ENCODE peak calls at places on chromosome 13, in nine cellular contexts. U is fibroblast of the aortic adventitia, A is endodermal cell, V is fibroblast of lung, R is heart right ventricle, J is choroid plexus epithelial cell, E is AG04449, H is cardiac muscle cell, M is Peyer's patch. F is an unnamed sample.

GRCh38 chr13:74288361-74288911 is 154.2 kb upstream of the KLF12 start:
- DNase-seq in U (no peak), A (peak), V (peak), R (peak), J (no peak), E (no peak), H (no peak), M (peak), F (no peak)

GRCh38 chr13:114109646-114110045 is 22.8 kb downstream of the RASA3 start:
- DNase-seq in U (no peak), A (peak), V (no peak), R (no peak), J (no peak), E (no peak), H (no peak), M (no peak), F (no peak)

GRCh38 chr13:27372896-27373295 is 51.5 kb upstream of the GTF3A start:
- DNase-seq in U (no peak), A (no peak), V (no peak), R (no peak), J (no peak), E (no peak), H (peak), M (no peak), F (no peak)

GRCh38 chr13:45718063-45718462 is 15.9 kb downstream of the CBY2 start:
- DNase-seq in U (peak), A (peak), V (peak), R (no peak), J (peak), E (no peak), H (peak), M (no peak), F (no peak)

GRCh38 chr13:88541993-88542392 is 870.8 kb downstream of the SLITRK5 start:
- DNase-seq in U (no peak), A (no peak), V (no peak), R (no peak), J (no peak), E (no peak), H (no peak), M (no peak), F (no peak)

GRCh38 chr13:47843005-47843404 is 158.1 kb downstream of the SUCLA2 start:
- DNase-seq in U (no peak), A (no peak), V (no peak), R (no peak), J (no peak), E (no peak), H (no peak), M (no peak), F (no peak)

GRCh38 chr13:42880241-42880640 is 98.9 kb downstream of the FAM216B start:
- DNase-seq in U (peak), A (no peak), V (no peak), R (peak), J (no peak), E (no peak), H (peak), M (no peak), F (no peak)

GRCh38 chr13:106534844-106535551 is 464 bp downstream of the EFNB2 start:
- DNase-seq in U (peak), A (peak), V (peak), R (no peak), J (peak), E (no peak), H (peak), M (no peak), F (no peak)

GRCh38 chr13:69474286-69474685 is 633.3 kb upstream of the ATXN8OS start:
- DNase-seq in U (no peak), A (no peak), V (no peak), R (no peak), J (no peak), E (no peak), H (no peak), M (no peak), F (peak)

GRCh38 chr13:100751826-100752225 is 77.2 kb upstream of the TMTC4 start:
- DNase-seq in U (no peak), A (no peak), V (no peak), R (no peak), J (no peak), E (no peak), H (no peak), M (no peak), F (no peak)

GRCh38 chr13:94674609-94675348 is 37.6 kb downstream of the SOX21 start:
- DNase-seq in U (peak), A (peak), V (peak), R (peak), J (peak), E (no peak), H (peak), M (peak), F (peak)

GRCh38 chr13:43284162-43284561 is 260.8 kb downstream of the DNAJC15 start:
- DNase-seq in U (peak), A (no peak), V (peak), R (no peak), J (peak), E (no peak), H (peak), M (no peak), F (no peak)

GRCh38 chr13:87884874-87885273 is 213.7 kb downstream of the SLITRK5 start:
- DNase-seq in U (no peak), A (peak), V (peak), R (no peak), J (peak), E (no peak), H (peak), M (no peak), F (peak)

GRCh38 chr13:111480503-111480902 is 160.1 kb downstream of the TEX29 start:
- DNase-seq in U (no peak), A (no peak), V (no peak), R (no peak), J (no peak), E (no peak), H (no peak), M (no peak), F (no peak)

GRCh38 chr13:35675651-35676050 is 199.2 kb upstream of the MAB21L1 start:
- DNase-seq in U (no peak), A (no peak), V (no peak), R (no peak), J (no peak), E (no peak), H (no peak), M (no peak), F (no peak)

GRCh38 chr13:35917252-35917941 is 213.8 kb downstream of the DCLK1 start:
- DNase-seq in U (peak), A (no peak), V (no peak), R (no peak), J (peak), E (no peak), H (peak), M (no peak), F (no peak)

GRCh38 chr13:41196011-41196410 is 1.6 kb upstream of the KBTBD7 start:
- DNase-seq in U (no peak), A (no peak), V (no peak), R (no peak), J (no peak), E (no peak), H (no peak), M (no peak), F (no peak)

GRCh38 chr13:26420282-26420960 is 137.1 kb upstream of the WASF3 start:
- DNase-seq in U (no peak), A (no peak), V (no peak), R (no peak), J (no peak), E (no peak), H (no peak), M (no peak), F (no peak)

GRCh38 chr13:79185580-79185979 is 220.5 kb downstream of the RBM26 start:
- DNase-seq in U (no peak), A (no peak), V (no peak), R (no peak), J (no peak), E (no peak), H (no peak), M (no peak), F (no peak)

GRCh38 chr13:32984857-32985626 is 31.2 kb upstream of the KL start:
- DNase-seq in U (no peak), A (no peak), V (no peak), R (no peak), J (no peak), E (no peak), H (no peak), M (no peak), F (no peak)

GRCh38 chr13:40777166-40777956 is 6.4 kb upstream of the MRPS31 start:
- DNase-seq in U (peak), A (peak), V (peak), R (peak), J (peak), E (no peak), H (peak), M (peak), F (no peak)

GRCh38 chr13:36453518-36453917 is 21.2 kb downstream of the CCNA1 start:
- DNase-seq in U (peak), A (no peak), V (no peak), R (no peak), J (peak), E (no peak), H (peak), M (no peak), F (no peak)

GRCh38 chr13:93079294-93079693 is 147.3 kb upstream of the GPC6 start:
- DNase-seq in U (peak), A (no peak), V (peak), R (no peak), J (peak), E (no peak), H (peak), M (no peak), F (peak)

GRCh38 chr13:45897562-45897961 is 46.0 kb upstream of the SIAH3 start:
- DNase-seq in U (no peak), A (no peak), V (no peak), R (no peak), J (no peak), E (no peak), H (no peak), M (no peak), F (no peak)

GRCh38 chr13:46321494-46322225 is 65.4 kb downstream of the RUBCNL start:
- DNase-seq in U (peak), A (peak), V (peak), R (peak), J (peak), E (no peak), H (peak), M (peak), F (peak)

GRCh38 chr13:19818223-19818842 is 35.6 kb upstream of the PSPC1 start:
- DNase-seq in U (no peak), A (peak), V (no peak), R (no peak), J (peak), E (no peak), H (peak), M (no peak), F (no peak)

GRCh38 chr13:72891423-72891822 is 109.5 kb downstream of the PIBF1 start:
- DNase-seq in U (no peak), A (no peak), V (no peak), R (no peak), J (no peak), E (no peak), H (no peak), M (no peak), F (no peak)

GRCh38 chr13:105643966-105644365 is 891.5 kb downstream of the EFNB2 start:
- DNase-seq in U (no peak), A (no peak), V (no peak), R (no peak), J (no peak), E (no peak), H (no peak), M (no peak), F (no peak)

DNA sequence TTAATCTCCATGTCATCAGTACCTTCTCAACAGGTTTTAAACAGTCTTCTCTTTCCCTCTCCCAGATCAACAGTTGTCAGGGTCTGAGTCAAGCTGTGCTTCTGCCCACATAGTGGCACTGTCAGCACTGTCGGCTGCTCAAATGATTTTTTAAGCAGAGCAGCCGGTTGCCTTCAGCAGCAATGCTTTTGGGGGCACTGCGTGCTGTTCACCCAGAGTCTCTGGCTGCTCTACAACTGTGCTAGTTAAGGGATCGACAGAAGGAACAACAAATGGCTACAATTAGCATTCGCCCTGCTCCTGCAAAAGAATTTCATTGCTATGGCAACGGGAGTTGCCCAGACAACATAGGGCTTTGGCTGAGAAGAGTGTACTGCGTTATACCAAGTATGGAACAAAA is 412.9 kb downstream of the DIAPH3 start:
- DNase-seq in U (peak), A (peak), V (peak), R (no peak), J (peak), E (peak), H (peak), M (no peak), F (peak)
- H3K4me3 ChIP-seq in U (no peak), A (no peak), V (peak), R (no peak), J (peak), E (peak), H (no peak), M (no peak), F (peak)

GRCh38 chr13:21240586-21240985 is 64.1 kb downstream of the MRPL57 start:
- DNase-seq in U (peak), A (no peak), V (no peak), R (no peak), J (peak), E (peak), H (peak), M (no peak), F (no peak)

GRCh38 chr13:21243843-21244184 is 67.4 kb downstream of the MRPL57 start:
- DNase-seq in U (no peak), A (no peak), V (no peak), R (no peak), J (no peak), E (no peak), H (no peak), M (no peak), F (no peak)

GRCh38 chr13:21243045-21243842 is 66.8 kb downstream of the MRPL57 start:
- DNase-seq in U (no peak), A (no peak), V (no peak), R (no peak), J (no peak), E (no peak), H (no peak), M (no peak), F (no peak)

GRCh38 chr13:21238267-21238666 is 61.8 kb downstream of the MRPL57 start:
- DNase-seq in U (no peak), A (no peak), V (no peak), R (no peak), J (no peak), E (no peak), H (no peak), M (no peak), F (no peak)

DNA sequence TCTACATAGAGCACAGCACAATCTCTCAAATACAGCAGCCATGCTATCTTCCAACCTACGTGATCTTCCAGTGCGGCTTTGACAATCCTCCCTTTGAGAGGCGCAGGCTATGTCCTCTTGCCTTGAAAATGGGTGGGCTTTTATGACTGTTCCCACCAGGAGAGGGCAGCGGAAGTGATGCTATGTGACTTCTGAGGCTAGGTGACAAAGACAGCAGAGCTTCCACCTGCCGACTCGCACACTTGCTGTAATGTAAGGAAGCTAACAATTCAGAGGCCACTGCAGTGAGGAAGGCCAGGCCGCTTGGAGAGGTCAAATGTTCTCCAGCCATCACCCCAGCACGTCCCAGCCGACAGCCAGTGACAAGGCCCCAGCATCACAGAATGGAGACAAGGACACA is 65.8 kb downstream of the MRPL57 start:
- DNase-seq in U (no peak), A (peak), V (no peak), R (no peak), J (no peak), E (no peak), H (no peak), M (no peak), F (no peak)
- TF ChIP-seq CTCF in U (no peak), A (peak), V (no peak), R (no peak), J (peak), E (no peak), H (no peak), M (no peak), F (no peak)

GRCh38 chr13:30371649-30372265 is 50.5 kb upstream of the UBE2L5 start:
- DNase-seq in U (peak), A (no peak), V (peak), R (no peak), J (peak), E (peak), H (peak), M (peak), F (no peak)
- H3K4me3 ChIP-seq in U (no peak), A (no peak), V (no peak), R (no peak), J (no peak), E (no peak), H (no peak), M (no peak), F (no peak)

GRCh38 chr13:53206455-53206854 is 177.8 kb downstream of the OLFM4 start:
- DNase-seq in U (no peak), A (no peak), V (no peak), R (no peak), J (peak), E (no peak), H (no peak), M (no peak), F (no peak)
- TF ChIP-seq CTCF in U (no peak), A (peak), V (no peak), R (no peak), J (peak), E (no peak), H (peak), M (peak), F (peak)

GRCh38 chr13:99659234-99659633 is 158.0 kb downstream of the TM9SF2 start:
- DNase-seq in U (no peak), A (no peak), V (no peak), R (no peak), J (no peak), E (no peak), H (no peak), M (no peak), F (no peak)
- H3K4me3 ChIP-seq in U (no peak), A (peak), V (no peak), R (no peak), J (no peak), E (no peak), H (no peak), M (no peak), F (no peak)

DNA sequence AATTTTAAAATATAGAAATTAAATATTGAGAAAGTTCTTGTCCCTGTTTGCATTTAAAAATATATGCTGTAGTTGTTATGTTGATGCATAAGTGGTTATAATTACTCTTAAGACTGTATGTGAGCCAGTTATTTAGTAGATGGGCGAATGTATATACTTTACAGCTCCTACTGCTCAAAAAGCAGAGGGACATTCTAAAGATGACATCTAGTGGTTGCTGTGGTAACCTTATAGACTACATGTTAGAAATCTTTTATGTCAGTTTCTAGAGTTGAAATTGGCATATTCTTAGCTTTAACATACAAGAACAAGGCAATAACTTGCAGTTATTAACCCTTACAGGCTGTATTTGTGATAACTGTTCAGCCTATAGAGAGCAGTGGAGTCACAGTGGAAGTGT is 160.5 kb downstream of the OLFM4 start:
- DNase-seq in U (no peak), A (no peak), V (no peak), R (no peak), J (no peak), E (no peak), H (no peak), M (no peak), F (no peak)
- TF ChIP-seq CTCF in U (no peak), A (peak), V (no peak), R (no peak), J (no peak), E (no peak), H (no peak), M (no peak), F (no peak)

GRCh38 chr13:66661336-66661735 is 568.8 kb downstream of the PCDH9 start:
- DNase-seq in U (no peak), A (no peak), V (no peak), R (no peak), J (no peak), E (no peak), H (no peak), M (no peak), F (no peak)

GRCh38 chr13:66659291-66660012 is 570.7 kb downstream of the PCDH9 start:
- DNase-seq in U (peak), A (no peak), V (peak), R (no peak), J (peak), E (no peak), H (peak), M (no peak), F (no peak)

GRCh38 chr13:66660013-66660804 is 569.9 kb downstream of the PCDH9 start:
- DNase-seq in U (peak), A (no peak), V (peak), R (no peak), J (peak), E (no peak), H (peak), M (no peak), F (no peak)

GRCh38 chr13:66656050-66656449 is 574.1 kb downstream of the PCDH9 start:
- DNase-seq in U (no peak), A (no peak), V (no peak), R (no peak), J (no peak), E (no peak), H (no peak), M (no peak), F (no peak)

DNA sequence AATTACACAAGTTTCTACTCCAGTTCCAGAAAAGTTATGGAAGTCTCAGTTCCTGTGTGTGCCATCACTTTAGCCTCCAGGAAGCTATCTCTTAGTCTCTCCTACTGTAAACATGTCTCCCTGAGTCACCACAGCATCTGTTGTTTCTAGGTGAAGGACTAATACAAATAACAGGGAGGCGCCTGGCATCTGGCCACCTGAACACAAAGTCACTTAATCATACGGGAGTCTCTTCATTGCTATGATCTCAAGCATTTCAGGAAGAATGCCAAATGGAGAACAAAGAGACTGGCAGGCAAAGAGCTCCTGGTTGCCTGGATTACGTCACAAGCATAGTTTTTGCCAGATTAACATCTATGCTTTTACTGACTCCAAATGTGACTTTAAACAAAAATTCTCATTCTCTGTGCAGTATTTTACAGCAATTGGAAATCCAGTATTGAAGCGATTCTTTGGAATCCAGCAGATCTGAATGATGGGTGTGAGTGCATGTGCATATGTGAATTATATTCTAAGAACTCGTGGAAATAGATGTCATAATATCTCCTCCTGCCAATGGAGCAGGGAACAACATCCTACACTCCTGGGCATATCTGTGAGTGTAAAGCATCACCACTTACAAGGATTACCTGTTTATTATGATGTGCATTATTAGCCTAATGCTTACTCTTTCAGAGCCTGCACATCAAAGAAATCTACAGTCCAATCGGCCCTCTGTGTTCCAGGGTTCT is 572.8 kb downstream of the PCDH9 start:
- DNase-seq in U (peak), A (no peak), V (peak), R (peak), J (peak), E (peak), H (peak), M (no peak), F (peak)
- H3K4me3 ChIP-seq in U (no peak), A (no peak), V (no peak), R (no peak), J (no peak), E (no peak), H (no peak), M (no peak), F (no peak)

GRCh38 chr13:108226184-108226583 is 8.0 kb downstream of the ABHD13 start:
- DNase-seq in U (no peak), A (no peak), V (no peak), R (no peak), J (no peak), E (no peak), H (no peak), M (no peak), F (no peak)
- TF ChIP-seq CTCF in U (no peak), A (no peak), V (no peak), R (no peak), J (no peak), E (no peak), H (no peak), M (no peak), F (no peak)